ENCODE peak calls at places on chromosomes 12 and 14, in eight cellular contexts. One of them, this sample, is unnamed. For H3K9me3, the result is how much of the 10 kb centered on the place peaks cover.

GRCh38 chr12:13666806-13667205 is 314.6 kb downstream of the GRIN2B start:
- DNase-seq in upper lobe of right lung: no peak
- DNase-seq in right atrium auricular region: no peak
- DNase-seq in Peyer's patch: no peak
- DNase-seq in stomach: no peak
- DNase-seq in endothelial cell of umbilical vein: no peak
- DNase-seq in A549: no peak
- DNase-seq in CD8-positive, alpha-beta T cell: no peak
- DNase-seq in this sample: peak

GRCh38 chr14:103259801-103260628 is 74.0 kb upstream of the EIF5 start:
- DNase-seq in right atrium auricular region: no peak
- DNase-seq in CD8-positive, alpha-beta T cell: no peak
- DNase-seq in endothelial cell of umbilical vein: no peak
- DNase-seq in A549: no peak
- DNase-seq in Peyer's patch: peak
- DNase-seq in stomach: peak
- DNase-seq in upper lobe of right lung: no peak
- DNase-seq in this sample: no peak

GRCh38 chr12:118256352-118256751 is 116.4 kb downstream of the TAOK3 start:
- DNase-seq in upper lobe of right lung: no peak
- DNase-seq in A549: no peak
- DNase-seq in stomach: no peak
- DNase-seq in Peyer's patch: no peak
- DNase-seq in endothelial cell of umbilical vein: no peak
- DNase-seq in CD8-positive, alpha-beta T cell: no peak
- DNase-seq in right atrium auricular region: no peak
- DNase-seq in this sample: no peak

GRCh38 chr14:89190779-89191513 is 226.1 kb downstream of the FOXN3 start:
- DNase-seq in endothelial cell of umbilical vein: no peak
- DNase-seq in upper lobe of right lung: no peak
- DNase-seq in CD8-positive, alpha-beta T cell: no peak
- DNase-seq in Peyer's patch: no peak
- DNase-seq in stomach: no peak
- DNase-seq in right atrium auricular region: no peak
- DNase-seq in A549: no peak
- DNase-seq in this sample: no peak

GRCh38 chr12:30828686-30829085 is 73.9 kb upstream of the CAPRIN2 start:
- DNase-seq in upper lobe of right lung: no peak
- DNase-seq in A549: no peak
- DNase-seq in endothelial cell of umbilical vein: no peak
- DNase-seq in stomach: no peak
- DNase-seq in right atrium auricular region: no peak
- DNase-seq in CD8-positive, alpha-beta T cell: no peak
- DNase-seq in Peyer's patch: no peak
- DNase-seq in this sample: no peak

GRCh38 chr12:89345830-89346740 is 6.2 kb downstream of the DUSP6 start:
- DNase-seq in CD8-positive, alpha-beta T cell: peak
- DNase-seq in A549: no peak
- DNase-seq in right atrium auricular region: peak
- DNase-seq in Peyer's patch: no peak
- DNase-seq in endothelial cell of umbilical vein: peak
- DNase-seq in upper lobe of right lung: peak
- DNase-seq in stomach: peak
- DNase-seq in this sample: no peak

GRCh38 chr14:51873221-51873893 is 12.9 kb downstream of the GNG2 start:
- DNase-seq in Peyer's patch: no peak
- DNase-seq in right atrium auricular region: no peak
- DNase-seq in A549: peak
- DNase-seq in endothelial cell of umbilical vein: peak
- DNase-seq in CD8-positive, alpha-beta T cell: peak
- DNase-seq in stomach: no peak
- DNase-seq in upper lobe of right lung: no peak
- DNase-seq in this sample: peak

GRCh38 chr14:97074860-97075259 is 277.7 kb downstream of the VRK1 start:
- DNase-seq in CD8-positive, alpha-beta T cell: no peak
- DNase-seq in Peyer's patch: no peak
- DNase-seq in stomach: no peak
- DNase-seq in upper lobe of right lung: no peak
- DNase-seq in right atrium auricular region: no peak
- DNase-seq in A549: no peak
- DNase-seq in endothelial cell of umbilical vein: no peak
- DNase-seq in this sample: no peak

GRCh38 chr14:103630364-103631108 is 1.5 kb downstream of the KLC1 start:
- DNase-seq in A549: no peak
- DNase-seq in endothelial cell of umbilical vein: peak
- DNase-seq in stomach: no peak
- DNase-seq in right atrium auricular region: no peak
- DNase-seq in Peyer's patch: no peak
- DNase-seq in CD8-positive, alpha-beta T cell: no peak
- DNase-seq in upper lobe of right lung: no peak
- DNase-seq in this sample: no peak

GRCh38 chr12:113802966-113803828 is 162.9 kb downstream of the RBM19 start:
- DNase-seq in right atrium auricular region: no peak
- DNase-seq in upper lobe of right lung: peak
- DNase-seq in endothelial cell of umbilical vein: no peak
- DNase-seq in A549: no peak
- DNase-seq in Peyer's patch: no peak
- DNase-seq in CD8-positive, alpha-beta T cell: no peak
- DNase-seq in stomach: no peak
- DNase-seq in this sample: no peak

GRCh38 chr14:61608245-61609142 is 86.8 kb upstream of the HIF1A start:
- DNase-seq in right atrium auricular region: no peak
- DNase-seq in Peyer's patch: no peak
- DNase-seq in CD8-positive, alpha-beta T cell: no peak
- DNase-seq in upper lobe of right lung: no peak
- DNase-seq in endothelial cell of umbilical vein: peak
- DNase-seq in A549: no peak
- DNase-seq in stomach: no peak
- DNase-seq in this sample: no peak

GRCh38 chr12:26823391-26823790 is 9.6 kb downstream of the ITPR2 start:
- DNase-seq in upper lobe of right lung: no peak
- DNase-seq in endothelial cell of umbilical vein: no peak
- DNase-seq in right atrium auricular region: no peak
- DNase-seq in CD8-positive, alpha-beta T cell: no peak
- DNase-seq in Peyer's patch: no peak
- DNase-seq in stomach: no peak
- DNase-seq in A549: no peak
- DNase-seq in this sample: no peak

GRCh38 chr12:84874125-84874824 is 38.3 kb downstream of the SLC6A15 start:
- DNase-seq in CD8-positive, alpha-beta T cell: no peak
- DNase-seq in endothelial cell of umbilical vein: peak
- DNase-seq in Peyer's patch: no peak
- DNase-seq in upper lobe of right lung: no peak
- DNase-seq in stomach: no peak
- DNase-seq in right atrium auricular region: no peak
- DNase-seq in A549: peak
- DNase-seq in this sample: peak

GRCh38 chr12:98492580-98493140 is 22.7 kb upstream of the TMPO start:
- DNase-seq in CD8-positive, alpha-beta T cell: no peak
- DNase-seq in endothelial cell of umbilical vein: peak
- DNase-seq in upper lobe of right lung: no peak
- DNase-seq in Peyer's patch: no peak
- DNase-seq in right atrium auricular region: no peak
- DNase-seq in A549: no peak
- DNase-seq in stomach: peak
- DNase-seq in this sample: peak

GRCh38 chr12:51322452-51322851 is 1.5 kb downstream of the BIN2 start:
- DNase-seq in CD8-positive, alpha-beta T cell: no peak
- DNase-seq in right atrium auricular region: no peak
- DNase-seq in Peyer's patch: no peak
- DNase-seq in upper lobe of right lung: no peak
- DNase-seq in stomach: no peak
- DNase-seq in endothelial cell of umbilical vein: no peak
- DNase-seq in A549: no peak
- DNase-seq in this sample: no peak

GRCh38 chr14:104394606-104394910 is 185.0 kb upstream of the C14orf180 start:
- DNase-seq in CD8-positive, alpha-beta T cell: peak
- DNase-seq in upper lobe of right lung: no peak
- DNase-seq in endothelial cell of umbilical vein: no peak
- DNase-seq in A549: no peak
- DNase-seq in Peyer's patch: no peak
- DNase-seq in stomach: no peak
- DNase-seq in right atrium auricular region: peak
- DNase-seq in this sample: no peak

GRCh38 chr12:6199531-6200265 is 502 bp upstream of the CD9 start:
- DNase-seq in Peyer's patch: peak
- DNase-seq in stomach: no peak
- DNase-seq in CD8-positive, alpha-beta T cell: no peak
- DNase-seq in right atrium auricular region: no peak
- DNase-seq in A549: peak
- DNase-seq in upper lobe of right lung: peak
- DNase-seq in endothelial cell of umbilical vein: peak
- DNase-seq in this sample: peak

GRCh38 chr12:6627598-6627997 is 8.2 kb downstream of the LPAR5 start:
- DNase-seq in stomach: no peak
- DNase-seq in upper lobe of right lung: no peak
- DNase-seq in right atrium auricular region: no peak
- DNase-seq in A549: no peak
- DNase-seq in Peyer's patch: no peak
- DNase-seq in CD8-positive, alpha-beta T cell: peak
- DNase-seq in endothelial cell of umbilical vein: no peak
- DNase-seq in this sample: no peak

GRCh38 chr12:109741970-109742372 is 28.3 kb downstream of the FAM222A start:
- DNase-seq in stomach: peak
- DNase-seq in CD8-positive, alpha-beta T cell: peak
- DNase-seq in Peyer's patch: peak
- DNase-seq in upper lobe of right lung: peak
- DNase-seq in right atrium auricular region: no peak
- DNase-seq in A549: no peak
- DNase-seq in endothelial cell of umbilical vein: no peak
- DNase-seq in this sample: peak

GRCh38 chr14:104419865-104420458 is 159.6 kb upstream of the C14orf180 start:
- DNase-seq in upper lobe of right lung: no peak
- DNase-seq in CD8-positive, alpha-beta T cell: no peak
- DNase-seq in endothelial cell of umbilical vein: no peak
- DNase-seq in stomach: no peak
- DNase-seq in A549: no peak
- DNase-seq in Peyer's patch: no peak
- DNase-seq in right atrium auricular region: no peak
- DNase-seq in this sample: no peak

GRCh38 chr12:53205747-53206146 is 1.3 kb downstream of the ITGB7 start:
- DNase-seq in A549: no peak
- DNase-seq in Peyer's patch: peak
- DNase-seq in right atrium auricular region: no peak
- DNase-seq in stomach: peak
- DNase-seq in upper lobe of right lung: no peak
- DNase-seq in CD8-positive, alpha-beta T cell: peak
- DNase-seq in endothelial cell of umbilical vein: no peak
- DNase-seq in this sample: no peak

GRCh38 chr12:80946591-80946990 is 8.9 kb upstream of the LIN7A start:
- DNase-seq in upper lobe of right lung: no peak
- DNase-seq in A549: no peak
- DNase-seq in Peyer's patch: no peak
- DNase-seq in endothelial cell of umbilical vein: peak
- DNase-seq in right atrium auricular region: no peak
- DNase-seq in CD8-positive, alpha-beta T cell: no peak
- DNase-seq in stomach: no peak
- DNase-seq in this sample: no peak

GRCh38 chr14:102590667-102591099 is 1.8 kb upstream of the RCOR1 start:
- DNase-seq in CD8-positive, alpha-beta T cell: no peak
- DNase-seq in right atrium auricular region: no peak
- DNase-seq in stomach: peak
- DNase-seq in A549: peak
- DNase-seq in endothelial cell of umbilical vein: peak
- DNase-seq in Peyer's patch: peak
- DNase-seq in upper lobe of right lung: no peak
- DNase-seq in this sample: peak

GRCh38 chr14:99628832-99629618 is 15.9 kb upstream of the HHIPL1 start:
- DNase-seq in Peyer's patch: peak
- DNase-seq in endothelial cell of umbilical vein: peak
- DNase-seq in CD8-positive, alpha-beta T cell: peak
- DNase-seq in stomach: peak
- DNase-seq in upper lobe of right lung: peak
- DNase-seq in right atrium auricular region: peak
- DNase-seq in A549: peak
- DNase-seq in this sample: peak

GRCh38 chr12:88127099-88127498 is 14.8 kb downstream of the CEP290 start:
- DNase-seq in upper lobe of right lung: no peak
- DNase-seq in Peyer's patch: no peak
- DNase-seq in A549: no peak
- DNase-seq in endothelial cell of umbilical vein: no peak
- DNase-seq in CD8-positive, alpha-beta T cell: no peak
- DNase-seq in right atrium auricular region: no peak
- DNase-seq in stomach: no peak
- DNase-seq in this sample: no peak

GRCh38 chr14:29035129-29035528 is 268.5 kb downstream of the FOXG1 start:
- DNase-seq in right atrium auricular region: no peak
- DNase-seq in CD8-positive, alpha-beta T cell: no peak
- DNase-seq in A549: no peak
- DNase-seq in upper lobe of right lung: no peak
- DNase-seq in Peyer's patch: no peak
- DNase-seq in endothelial cell of umbilical vein: no peak
- DNase-seq in stomach: no peak
- DNase-seq in this sample: no peak
- H3K9me3 ChIP-seq in right atrium auricular region: under half
- H3K9me3 ChIP-seq in CD8-positive, alpha-beta T cell: under half
- H3K9me3 ChIP-seq in A549: under half
- H3K9me3 ChIP-seq in upper lobe of right lung: under half
- H3K9me3 ChIP-seq in Peyer's patch: under half
- H3K9me3 ChIP-seq in endothelial cell of umbilical vein: under half
- H3K9me3 ChIP-seq in stomach: under half
- H3K9me3 ChIP-seq in this sample: under half

GRCh38 chr12:75977952-75978671 is 53.5 kb downstream of the PHLDA1 start:
- DNase-seq in CD8-positive, alpha-beta T cell: peak
- DNase-seq in A549: peak
- DNase-seq in Peyer's patch: peak
- DNase-seq in endothelial cell of umbilical vein: peak
- DNase-seq in right atrium auricular region: peak
- DNase-seq in upper lobe of right lung: no peak
- DNase-seq in stomach: peak
- DNase-seq in this sample: peak
- H3K4me3 ChIP-seq in CD8-positive, alpha-beta T cell: no peak
- H3K4me3 ChIP-seq in A549: peak
- H3K4me3 ChIP-seq in Peyer's patch: no peak
- H3K4me3 ChIP-seq in endothelial cell of umbilical vein: no peak
- H3K4me3 ChIP-seq in right atrium auricular region: no peak
- H3K4me3 ChIP-seq in upper lobe of right lung: no peak
- H3K4me3 ChIP-seq in stomach: no peak
- H3K4me3 ChIP-seq in this sample: no peak

GRCh38 chr12:38222011-38222410 is 94.6 kb upstream of the ALG10B start:
- DNase-seq in A549: no peak
- DNase-seq in upper lobe of right lung: no peak
- DNase-seq in right atrium auricular region: no peak
- DNase-seq in Peyer's patch: no peak
- DNase-seq in CD8-positive, alpha-beta T cell: no peak
- DNase-seq in stomach: no peak
- DNase-seq in endothelial cell of umbilical vein: no peak
- DNase-seq in this sample: no peak
- H3K27ac ChIP-seq in A549: no peak
- H3K27ac ChIP-seq in upper lobe of right lung: no peak
- H3K27ac ChIP-seq in right atrium auricular region: no peak
- H3K27ac ChIP-seq in Peyer's patch: no peak
- H3K27ac ChIP-seq in CD8-positive, alpha-beta T cell: no peak
- H3K27ac ChIP-seq in stomach: no peak
- H3K27ac ChIP-seq in endothelial cell of umbilical vein: no peak
- H3K27ac ChIP-seq in this sample: no peak

DNA sequence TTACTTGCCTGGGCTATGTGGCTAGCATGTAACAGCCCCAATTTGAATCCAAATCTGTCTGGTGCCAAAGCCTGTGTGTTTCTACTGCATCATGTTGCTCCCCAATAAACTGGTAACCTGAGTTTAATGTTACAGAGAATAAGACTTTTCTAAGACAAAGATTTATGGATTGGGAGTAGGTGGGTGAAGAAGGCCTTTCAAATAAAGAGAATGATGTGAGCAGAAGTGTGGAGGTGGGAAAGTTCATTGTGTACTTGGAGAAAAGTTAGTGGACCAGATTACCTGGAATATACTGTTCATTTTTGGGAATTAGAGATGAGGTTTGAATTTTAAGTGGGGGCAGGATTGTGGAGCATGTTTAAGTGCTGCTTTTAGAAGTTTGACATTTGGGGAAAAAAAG is 3.0 kb downstream of the FRS2 start:
- DNase-seq in Peyer's patch: no peak
- DNase-seq in A549: no peak
- DNase-seq in endothelial cell of umbilical vein: no peak
- DNase-seq in stomach: no peak
- DNase-seq in upper lobe of right lung: no peak
- DNase-seq in CD8-positive, alpha-beta T cell: no peak
- DNase-seq in right atrium auricular region: no peak
- DNase-seq in this sample: no peak
- H3K9me3 ChIP-seq in Peyer's patch: under half
- H3K9me3 ChIP-seq in A549: under half
- H3K9me3 ChIP-seq in endothelial cell of umbilical vein: under half
- H3K9me3 ChIP-seq in stomach: under half
- H3K9me3 ChIP-seq in upper lobe of right lung: under half
- H3K9me3 ChIP-seq in CD8-positive, alpha-beta T cell: under half
- H3K9me3 ChIP-seq in right atrium auricular region: under half
- H3K9me3 ChIP-seq in this sample: under half